ENCODE peak calls at places on chromosome 12, in eight cellular contexts. G, E, Y, U, W, M, R and Z are unnamed samples.

GRCh38 chr12:90305379-90305778 is 596.7 kb upstream of the ATP2B1 start:
- DNase-seq in U (no peak), Y (no peak), M (peak; percentile 46), R (no peak), E (no peak), W (no peak), G (no peak), Z (no peak)

GRCh38 chr12:18430425-18431048 is 169.2 kb downstream of the PIK3C2G start:
- DNase-seq in M (peak; percentile 27), W (peak; percentile 84), Y (peak; percentile 16), E (peak; percentile 0), R (no peak), U (no peak), G (peak; percentile 62), Z (peak; percentile 68)

GRCh38 chr12:72511906-72512305 is 239.7 kb downstream of the TRHDE start:
- DNase-seq in U (no peak), R (no peak), E (no peak), W (peak; percentile 92), G (no peak), Y (no peak), M (no peak), Z (peak; percentile 93)

GRCh38 chr12:69287556-69287955 is 48.2 kb downstream of the CPSF6 start:
- DNase-seq in G (no peak), W (no peak), E (no peak), Y (no peak), M (no peak), R (no peak), U (no peak), Z (no peak)

GRCh38 chr12:108861878-108862587 is 4.7 kb upstream of the SSH1 start:
- DNase-seq in M (no peak), G (no peak), W (no peak), E (no peak), Y (no peak), U (no peak), R (no peak), Z (no peak)

GRCh38 chr12:124418156-124418555 is 123.3 kb downstream of the RFLNA start:
- DNase-seq in M (no peak), E (no peak), U (no peak), G (no peak), Y (no peak), R (no peak), W (no peak), Z (no peak)

GRCh38 chr12:115096673-115097349 is 412.8 kb upstream of the TBX3 start:
- DNase-seq in W (peak; percentile 60), Y (no peak), E (no peak), G (no peak), M (no peak), R (no peak), U (no peak), Z (peak; percentile 52)

GRCh38 chr12:57604454-57605307 is at the start of gene DTX3:
- DNase-seq in M (no peak), W (peak; percentile 44), G (peak; percentile 72), Y (peak; percentile 81), U (no peak), R (peak; percentile 81), E (no peak), Z (no peak)

GRCh38 chr12:12870454-12870853 is 20.9 kb upstream of the GPRC5A start:
- DNase-seq in E (no peak), Y (no peak), R (no peak), G (no peak), W (peak; percentile 94), M (no peak), U (no peak), Z (peak; percentile 100)

GRCh38 chr12:45907955-45908354 is 82.4 kb downstream of the SCAF11 start:
- DNase-seq in U (no peak), Y (no peak), M (no peak), W (no peak), R (no peak), E (no peak), G (no peak), Z (no peak)